ENCODE peak calls at places on chromosome 18, in nine cellular contexts. N, G, Y, E, U, B, J, P and V are unnamed samples.

GRCh38 chr18:23069481-23069880 is 65.8 kb upstream of the CABLES1 start:
- DNase-seq in N (no peak), G (no peak), Y (no peak), E (no peak), U (no peak), B (no peak), J (no peak), P (no peak), V (no peak)

GRCh38 chr18:36392888-36393287 is 95.4 kb downstream of the FHOD3 start:
- DNase-seq in N (no peak), G (no peak), Y (no peak), E (no peak), U (no peak), B (no peak), J (no peak), P (no peak), V (no peak)

GRCh38 chr18:58234359-58234741 is 190.3 kb downstream of the NEDD4L start:
- DNase-seq in N (no peak), G (no peak), Y (no peak), E (no peak), U (no peak), B (no peak), J (no peak), P (no peak), V (no peak)

GRCh38 chr18:3931542-3932112 is 481.7 kb downstream of the TGIF1 start:
- DNase-seq in N (no peak), G (peak), Y (no peak), E (no peak), U (no peak), B (no peak), J (no peak), P (no peak), V (no peak)

GRCh38 chr18:59783138-59783537 is 85.9 kb upstream of the CCBE1 start:
- DNase-seq in N (no peak), G (peak), Y (peak), E (no peak), U (no peak), B (peak), J (no peak), P (peak), V (peak)

GRCh38 chr18:36672437-36673344 is 156.1 kb downstream of the TPGS2 start:
- DNase-seq in N (peak), G (peak), Y (peak), E (no peak), U (no peak), B (peak), J (peak), P (peak), V (peak)

GRCh38 chr18:24814521-24814920 is 354.1 kb downstream of the HRH4 start:
- DNase-seq in N (no peak), G (no peak), Y (no peak), E (no peak), U (no peak), B (no peak), J (no peak), P (no peak), V (no peak)

GRCh38 chr18:65468881-65469280 is 281.9 kb upstream of the CDH7 start:
- DNase-seq in N (no peak), G (no peak), Y (no peak), E (no peak), U (no peak), B (no peak), J (no peak), P (no peak), V (no peak)

GRCh38 chr18:73674466-73674865 is 473.2 kb downstream of the FBXO15 start:
- DNase-seq in N (no peak), G (no peak), Y (no peak), E (no peak), U (no peak), B (no peak), J (no peak), P (no peak), V (no peak)

GRCh38 chr18:39313992-39314391 is 1748.4 kb upstream of the CELF4 start:
- DNase-seq in N (no peak), G (no peak), Y (no peak), E (no peak), U (no peak), B (no peak), J (no peak), P (no peak), V (no peak)

GRCh38 chr18:10528439-10528838 is 2.6 kb downstream of the NAPG start:
- DNase-seq in N (no peak), G (no peak), Y (no peak), E (peak), U (no peak), B (no peak), J (no peak), P (no peak), V (no peak)

GRCh38 chr18:73679941-73680700 is 467.5 kb downstream of the FBXO15 start:
- DNase-seq in N (no peak), G (no peak), Y (peak), E (no peak), U (no peak), B (no peak), J (no peak), P (peak), V (peak)

GRCh38 chr18:14935210-14935609 is 187.2 kb downstream of the ANKRD30B start:
- DNase-seq in N (no peak), G (no peak), Y (no peak), E (no peak), U (no peak), B (no peak), J (peak), P (no peak), V (no peak)

GRCh38 chr18:27577265-27577664 is 392.2 kb upstream of the CHST9 start:
- DNase-seq in N (no peak), G (no peak), Y (no peak), E (no peak), U (no peak), B (no peak), J (no peak), P (no peak), V (no peak)

GRCh38 chr18:31185551-31185950 is 22.9 kb upstream of the DSC1 start:
- DNase-seq in N (no peak), G (no peak), Y (no peak), E (no peak), U (no peak), B (peak), J (no peak), P (peak), V (no peak)

GRCh38 chr18:13791181-13791580 is 32.8 kb upstream of the MC5R start:
- DNase-seq in N (no peak), G (no peak), Y (no peak), E (no peak), U (no peak), B (peak), J (no peak), P (no peak), V (peak)

GRCh38 chr18:12278765-12279682 is 24.9 kb downstream of the CIDEA start:
- DNase-seq in N (peak), G (peak), Y (peak), E (no peak), U (peak), B (peak), J (peak), P (peak), V (peak)

GRCh38 chr18:58998421-58999203 is 133.9 kb downstream of the ZNF532 start:
- DNase-seq in N (no peak), G (peak), Y (peak), E (no peak), U (peak), B (peak), J (no peak), P (peak), V (peak)

GRCh38 chr18:23650963-23651927 is 11.5 kb downstream of the ANKRD29 start:
- DNase-seq in N (no peak), G (peak), Y (peak), E (no peak), U (no peak), B (peak), J (no peak), P (peak), V (peak)

GRCh38 chr18:73948497-73948896 is 199.1 kb downstream of the FBXO15 start:
- DNase-seq in N (no peak), G (no peak), Y (peak), E (no peak), U (no peak), B (peak), J (no peak), P (peak), V (peak)

GRCh38 chr18:60895181-60895580 is 438.0 kb upstream of the CDH20 start:
- DNase-seq in N (no peak), G (no peak), Y (peak), E (no peak), U (no peak), B (peak), J (no peak), P (no peak), V (peak)

GRCh38 chr18:57856128-57856527 is 53.0 kb upstream of the ATP8B1 start:
- DNase-seq in N (no peak), G (no peak), Y (no peak), E (no peak), U (no peak), B (no peak), J (no peak), P (no peak), V (no peak)

GRCh38 chr18:78293940-78294401 is 685.6 kb upstream of the SALL3 start:
- DNase-seq in N (no peak), G (no peak), Y (no peak), E (no peak), U (no peak), B (no peak), J (no peak), P (no peak), V (no peak)

GRCh38 chr18:26516964-26517363 is 31.4 kb downstream of the KCTD1 start:
- DNase-seq in N (no peak), G (peak), Y (peak), E (no peak), U (no peak), B (peak), J (no peak), P (peak), V (no peak)

GRCh38 chr18:37612519-37612918 is 46.9 kb upstream of the CELF4 start:
- DNase-seq in N (no peak), G (no peak), Y (peak), E (no peak), U (no peak), B (peak), J (no peak), P (no peak), V (no peak)

GRCh38 chr18:2627821-2628276 is 27.7 kb upstream of the SMCHD1 start:
- DNase-seq in N (no peak), G (no peak), Y (no peak), E (no peak), U (no peak), B (no peak), J (no peak), P (no peak), V (peak)

GRCh38 chr18:50857694-50858093 is 21.2 kb upstream of the ME2 start:
- DNase-seq in N (no peak), G (no peak), Y (no peak), E (no peak), U (no peak), B (no peak), J (no peak), P (no peak), V (no peak)

GRCh38 chr18:50863840-50864239 is 15.1 kb upstream of the ME2 start:
- DNase-seq in N (no peak), G (no peak), Y (no peak), E (no peak), U (no peak), B (no peak), J (no peak), P (no peak), V (no peak)

GRCh38 chr18:50859793-50860192 is 19.1 kb upstream of the ME2 start:
- DNase-seq in N (no peak), G (no peak), Y (no peak), E (no peak), U (no peak), B (no peak), J (no peak), P (no peak), V (no peak)

GRCh38 chr18:50862401-50862800 is 16.5 kb upstream of the ME2 start:
- DNase-seq in N (no peak), G (peak), Y (no peak), E (no peak), U (no peak), B (no peak), J (no peak), P (no peak), V (no peak)

DNA sequence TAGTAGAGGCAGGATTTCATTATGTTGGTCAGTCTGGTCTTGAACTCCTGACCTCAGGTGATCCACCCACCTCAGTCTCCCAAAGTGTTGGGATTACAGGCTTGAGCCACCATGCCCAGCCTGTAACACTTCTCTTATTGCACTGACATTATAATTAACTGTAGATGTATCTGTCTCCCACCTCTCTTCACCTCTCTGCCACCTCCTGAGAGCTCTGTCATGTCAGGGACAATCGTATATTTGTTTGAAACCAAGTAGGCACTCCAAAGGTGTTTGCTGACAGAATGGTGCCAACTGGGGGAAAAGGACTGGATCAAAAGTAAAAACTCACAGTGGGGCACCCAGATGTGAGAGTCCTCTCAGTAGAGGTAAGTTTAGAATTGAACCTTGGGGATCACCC is 17.3 kb upstream of the ME2 start:
- DNase-seq in N (no peak), G (no peak), Y (no peak), E (no peak), U (no peak), B (no peak), J (no peak), P (no peak), V (no peak)
- H3K4me3 ChIP-seq in N (no peak), G (no peak), Y (no peak), E (no peak), U (no peak), B (no peak), J (no peak), P (no peak), V (no peak)

DNA sequence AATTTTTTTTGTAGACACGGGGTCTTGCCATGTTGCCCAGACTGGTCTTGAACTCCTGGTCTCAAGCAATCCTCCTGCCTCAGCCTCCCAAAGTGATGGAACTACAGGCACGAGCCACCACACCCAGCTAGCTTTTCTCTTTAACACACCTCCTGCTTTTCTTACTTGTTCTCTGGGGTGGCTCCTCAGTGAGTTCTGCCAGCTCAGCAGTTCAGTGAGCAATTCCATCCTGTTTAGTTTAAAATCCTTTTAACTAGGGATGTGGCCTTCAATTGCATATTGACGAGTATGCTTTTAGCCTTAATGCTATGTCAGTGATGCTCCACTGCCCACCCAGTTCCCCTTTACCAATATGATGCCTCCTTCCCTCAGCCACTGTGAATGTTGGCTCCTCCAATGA is 16.1 kb downstream of the ZNF397 start:
- DNase-seq in N (no peak), G (no peak), Y (no peak), E (no peak), U (no peak), B (no peak), J (no peak), P (no peak), V (no peak)
- TF ChIP-seq CTCF in N (no peak), G (no peak), Y (no peak), E (no peak), U (no peak), B (no peak), J (no peak), P (no peak), V (no peak)

DNA sequence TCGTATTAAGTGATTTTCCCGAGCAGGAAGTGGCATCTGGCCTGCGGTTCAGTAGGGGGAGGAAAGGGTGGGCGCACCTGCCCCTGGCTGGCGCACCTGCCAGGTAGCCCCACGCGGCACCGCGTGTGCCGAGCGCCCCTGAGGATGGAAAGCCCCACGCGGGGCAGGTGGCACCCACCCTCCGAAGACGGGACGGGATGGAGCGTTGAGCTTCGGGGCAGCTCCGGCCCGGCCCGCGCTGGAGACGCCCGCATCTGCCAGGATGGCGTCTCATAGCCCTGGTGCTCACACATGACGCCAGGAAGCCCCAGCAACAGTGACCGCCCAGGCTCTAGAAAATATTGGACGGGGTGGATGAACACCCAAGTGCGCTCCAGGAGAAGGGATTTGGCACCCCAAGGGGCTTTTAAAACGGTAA is 2.5 kb upstream of the NFATC1 start:
- DNase-seq in N (no peak), G (peak), Y (peak), E (no peak), U (no peak), B (no peak), J (no peak), P (no peak), V (no peak)
- H3K4me3 ChIP-seq in N (peak), G (peak), Y (peak), E (no peak), U (peak), B (peak), J (peak), P (peak), V (peak)

GRCh38 chr18:77059294-77059916 is 73.2 kb downstream of the MBP start:
- DNase-seq in N (no peak), G (no peak), Y (peak), E (peak), U (no peak), B (peak), J (no peak), P (peak), V (peak)

GRCh38 chr18:77061291-77061945 is 71.2 kb downstream of the MBP start:
- DNase-seq in N (no peak), G (no peak), Y (no peak), E (no peak), U (no peak), B (no peak), J (no peak), P (peak), V (no peak)

GRCh38 chr18:77062518-77063003 is 70.0 kb downstream of the MBP start:
- DNase-seq in N (no peak), G (no peak), Y (peak), E (no peak), U (no peak), B (peak), J (no peak), P (peak), V (peak)

GRCh38 chr18:77063256-77063655 is 69.3 kb downstream of the MBP start:
- DNase-seq in N (peak), G (no peak), Y (peak), E (no peak), U (no peak), B (peak), J (peak), P (peak), V (peak)

DNA sequence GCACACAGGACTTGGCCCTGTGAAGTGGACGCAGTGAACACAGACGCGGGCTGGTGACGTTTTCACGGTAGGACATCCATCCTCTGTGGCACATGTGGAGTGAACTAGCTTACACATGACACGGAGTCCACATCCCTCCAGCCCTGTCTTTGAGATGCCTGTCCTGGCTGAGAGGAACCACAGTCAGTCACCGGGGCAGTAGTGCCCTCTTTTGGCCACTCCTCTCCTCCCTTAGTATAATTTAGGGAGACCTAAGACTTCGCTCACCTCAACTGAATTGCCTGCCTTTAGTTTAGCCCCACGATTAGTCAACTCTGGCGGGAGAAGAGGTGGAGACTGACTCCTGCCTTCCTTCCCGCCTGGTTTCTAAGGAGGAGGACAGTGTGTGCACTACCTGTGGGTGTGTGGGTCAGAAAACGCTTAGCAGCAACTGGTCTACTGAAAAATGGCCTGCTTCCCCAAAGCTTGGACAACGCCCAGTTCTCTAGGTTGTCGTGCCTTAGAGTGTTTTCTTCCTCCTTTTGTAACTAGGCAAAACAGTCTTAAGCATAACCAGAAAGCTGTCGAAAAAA is 70.6 kb downstream of the MBP start:
- DNase-seq in N (peak), G (no peak), Y (no peak), E (no peak), U (no peak), B (no peak), J (no peak), P (peak), V (no peak)
- TF ChIP-seq CTCF in N (peak), G (no peak), Y (no peak), E (no peak), U (peak), B (no peak), J (no peak), P (peak), V (no peak)

GRCh38 chr18:70382992-70383717 is 94.3 kb downstream of the SOCS6 start:
- DNase-seq in N (no peak), G (no peak), Y (no peak), E (no peak), U (no peak), B (no peak), J (no peak), P (no peak), V (no peak)
- H3K4me3 ChIP-seq in N (no peak), G (no peak), Y (no peak), E (no peak), U (no peak), B (no peak), J (no peak), P (no peak), V (no peak)